ENCODE peak calls at places on chromosomes 4 and X, in nine cellular contexts. One of them, this sample, is unnamed.

GRCh38 chrX:101171883-101172400 is 47.6 kb upstream of the DRP2 start:
- DNase-seq in glutamatergic neuron: no peak
- DNase-seq in activated CD4-positive, alpha-beta T cell treated with anti-CD3 and anti-CD28 coated beads, Interleukin-2, amount 50 U/mL, for 24 hours: no peak
- DNase-seq in AG08395: no peak
- DNase-seq in activated T-helper 1 cell treated with anti-CD3 and anti-CD28 coated beads, Interleukin-2, amount 50 U/mL, for 16 hours: no peak
- DNase-seq in ascending aorta: no peak
- DNase-seq in iris pigment epithelial cell: no peak
- DNase-seq in NCI-H187: no peak
- DNase-seq in colonic mucosa: no peak
- DNase-seq in this sample: peak

GRCh38 chrX:11430266-11430665 is 137.1 kb downstream of the AMELX start:
- DNase-seq in colonic mucosa: no peak
- DNase-seq in iris pigment epithelial cell: peak
- DNase-seq in activated T-helper 1 cell treated with anti-CD3 and anti-CD28 coated beads, Interleukin-2, amount 50 U/mL, for 16 hours: no peak
- DNase-seq in AG08395: no peak
- DNase-seq in activated CD4-positive, alpha-beta T cell treated with anti-CD3 and anti-CD28 coated beads, Interleukin-2, amount 50 U/mL, for 24 hours: no peak
- DNase-seq in glutamatergic neuron: no peak
- DNase-seq in ascending aorta: no peak
- DNase-seq in NCI-H187: no peak
- DNase-seq in this sample: no peak

GRCh38 chr4:30721353-30722091 is 1.4 kb downstream of the PCDH7 start:
- DNase-seq in ascending aorta: no peak
- DNase-seq in glutamatergic neuron: peak
- DNase-seq in AG08395: no peak
- DNase-seq in colonic mucosa: peak
- DNase-seq in activated CD4-positive, alpha-beta T cell treated with anti-CD3 and anti-CD28 coated beads, Interleukin-2, amount 50 U/mL, for 24 hours: no peak
- DNase-seq in iris pigment epithelial cell: peak
- DNase-seq in NCI-H187: no peak
- DNase-seq in activated T-helper 1 cell treated with anti-CD3 and anti-CD28 coated beads, Interleukin-2, amount 50 U/mL, for 16 hours: no peak
- DNase-seq in this sample: peak

GRCh38 chr4:185004562-185005208 is 13.6 kb upstream of the HELT start:
- DNase-seq in activated T-helper 1 cell treated with anti-CD3 and anti-CD28 coated beads, Interleukin-2, amount 50 U/mL, for 16 hours: no peak
- DNase-seq in ascending aorta: no peak
- DNase-seq in NCI-H187: peak
- DNase-seq in colonic mucosa: peak
- DNase-seq in glutamatergic neuron: peak
- DNase-seq in iris pigment epithelial cell: no peak
- DNase-seq in activated CD4-positive, alpha-beta T cell treated with anti-CD3 and anti-CD28 coated beads, Interleukin-2, amount 50 U/mL, for 24 hours: no peak
- DNase-seq in AG08395: no peak
- DNase-seq in this sample: peak

GRCh38 chr4:183906736-183907651 is 1.9 kb downstream of the STOX2 start:
- DNase-seq in activated T-helper 1 cell treated with anti-CD3 and anti-CD28 coated beads, Interleukin-2, amount 50 U/mL, for 16 hours: no peak
- DNase-seq in ascending aorta: no peak
- DNase-seq in AG08395: no peak
- DNase-seq in iris pigment epithelial cell: no peak
- DNase-seq in glutamatergic neuron: peak
- DNase-seq in colonic mucosa: no peak
- DNase-seq in activated CD4-positive, alpha-beta T cell treated with anti-CD3 and anti-CD28 coated beads, Interleukin-2, amount 50 U/mL, for 24 hours: no peak
- DNase-seq in NCI-H187: no peak
- DNase-seq in this sample: peak

GRCh38 chr4:179626687-179627086 is 2184.4 kb upstream of the AGA start:
- DNase-seq in ascending aorta: no peak
- DNase-seq in activated T-helper 1 cell treated with anti-CD3 and anti-CD28 coated beads, Interleukin-2, amount 50 U/mL, for 16 hours: no peak
- DNase-seq in glutamatergic neuron: peak
- DNase-seq in AG08395: no peak
- DNase-seq in iris pigment epithelial cell: no peak
- DNase-seq in activated CD4-positive, alpha-beta T cell treated with anti-CD3 and anti-CD28 coated beads, Interleukin-2, amount 50 U/mL, for 24 hours: no peak
- DNase-seq in NCI-H187: no peak
- DNase-seq in colonic mucosa: no peak
- DNase-seq in this sample: no peak

GRCh38 chr4:39169426-39169825 is 12.9 kb upstream of the WDR19 start:
- DNase-seq in colonic mucosa: no peak
- DNase-seq in ascending aorta: no peak
- DNase-seq in iris pigment epithelial cell: peak
- DNase-seq in activated CD4-positive, alpha-beta T cell treated with anti-CD3 and anti-CD28 coated beads, Interleukin-2, amount 50 U/mL, for 24 hours: no peak
- DNase-seq in AG08395: no peak
- DNase-seq in glutamatergic neuron: no peak
- DNase-seq in NCI-H187: no peak
- DNase-seq in activated T-helper 1 cell treated with anti-CD3 and anti-CD28 coated beads, Interleukin-2, amount 50 U/mL, for 16 hours: no peak
- DNase-seq in this sample: peak

GRCh38 chrX:71492086-71493065 is 40.5 kb upstream of the OGT start:
- DNase-seq in glutamatergic neuron: peak
- DNase-seq in iris pigment epithelial cell: peak
- DNase-seq in colonic mucosa: peak
- DNase-seq in AG08395: peak
- DNase-seq in activated CD4-positive, alpha-beta T cell treated with anti-CD3 and anti-CD28 coated beads, Interleukin-2, amount 50 U/mL, for 24 hours: no peak
- DNase-seq in activated T-helper 1 cell treated with anti-CD3 and anti-CD28 coated beads, Interleukin-2, amount 50 U/mL, for 16 hours: peak
- DNase-seq in NCI-H187: no peak
- DNase-seq in ascending aorta: no peak
- DNase-seq in this sample: peak

GRCh38 chr4:1396806-1397455 is 9.3 kb downstream of the NKX1-1 start:
- DNase-seq in glutamatergic neuron: no peak
- DNase-seq in iris pigment epithelial cell: no peak
- DNase-seq in colonic mucosa: no peak
- DNase-seq in activated CD4-positive, alpha-beta T cell treated with anti-CD3 and anti-CD28 coated beads, Interleukin-2, amount 50 U/mL, for 24 hours: no peak
- DNase-seq in ascending aorta: no peak
- DNase-seq in activated T-helper 1 cell treated with anti-CD3 and anti-CD28 coated beads, Interleukin-2, amount 50 U/mL, for 16 hours: no peak
- DNase-seq in AG08395: no peak
- DNase-seq in NCI-H187: no peak
- DNase-seq in this sample: no peak

GRCh38 chrX:119407681-119408080 is 8.5 kb downstream of the SLC25A43 start:
- DNase-seq in NCI-H187: no peak
- DNase-seq in AG08395: no peak
- DNase-seq in glutamatergic neuron: no peak
- DNase-seq in activated T-helper 1 cell treated with anti-CD3 and anti-CD28 coated beads, Interleukin-2, amount 50 U/mL, for 16 hours: no peak
- DNase-seq in ascending aorta: no peak
- DNase-seq in colonic mucosa: no peak
- DNase-seq in activated CD4-positive, alpha-beta T cell treated with anti-CD3 and anti-CD28 coated beads, Interleukin-2, amount 50 U/mL, for 24 hours: no peak
- DNase-seq in iris pigment epithelial cell: peak
- DNase-seq in this sample: no peak

GRCh38 chr4:80097395-80098177 is 24.6 kb upstream of the ANTXR2 start:
- DNase-seq in ascending aorta: no peak
- DNase-seq in activated T-helper 1 cell treated with anti-CD3 and anti-CD28 coated beads, Interleukin-2, amount 50 U/mL, for 16 hours: no peak
- DNase-seq in iris pigment epithelial cell: peak
- DNase-seq in NCI-H187: no peak
- DNase-seq in colonic mucosa: peak
- DNase-seq in AG08395: peak
- DNase-seq in activated CD4-positive, alpha-beta T cell treated with anti-CD3 and anti-CD28 coated beads, Interleukin-2, amount 50 U/mL, for 24 hours: no peak
- DNase-seq in glutamatergic neuron: no peak
- DNase-seq in this sample: peak

GRCh38 chr4:157217708-157218107 is 2.8 kb upstream of the GRIA2 start:
- DNase-seq in activated CD4-positive, alpha-beta T cell treated with anti-CD3 and anti-CD28 coated beads, Interleukin-2, amount 50 U/mL, for 24 hours: no peak
- DNase-seq in NCI-H187: no peak
- DNase-seq in ascending aorta: no peak
- DNase-seq in iris pigment epithelial cell: peak
- DNase-seq in colonic mucosa: no peak
- DNase-seq in glutamatergic neuron: no peak
- DNase-seq in AG08395: no peak
- DNase-seq in activated T-helper 1 cell treated with anti-CD3 and anti-CD28 coated beads, Interleukin-2, amount 50 U/mL, for 16 hours: no peak
- DNase-seq in this sample: peak

GRCh38 chr4:182808673-182809416 is 108.3 kb downstream of the DCTD start:
- DNase-seq in iris pigment epithelial cell: peak
- DNase-seq in glutamatergic neuron: no peak
- DNase-seq in activated T-helper 1 cell treated with anti-CD3 and anti-CD28 coated beads, Interleukin-2, amount 50 U/mL, for 16 hours: peak
- DNase-seq in ascending aorta: no peak
- DNase-seq in AG08395: no peak
- DNase-seq in activated CD4-positive, alpha-beta T cell treated with anti-CD3 and anti-CD28 coated beads, Interleukin-2, amount 50 U/mL, for 24 hours: peak
- DNase-seq in NCI-H187: no peak
- DNase-seq in colonic mucosa: no peak
- DNase-seq in this sample: no peak

GRCh38 chr4:92488496-92488895 is 184.7 kb downstream of the GRID2 start:
- DNase-seq in glutamatergic neuron: no peak
- DNase-seq in activated T-helper 1 cell treated with anti-CD3 and anti-CD28 coated beads, Interleukin-2, amount 50 U/mL, for 16 hours: no peak
- DNase-seq in ascending aorta: no peak
- DNase-seq in colonic mucosa: no peak
- DNase-seq in activated CD4-positive, alpha-beta T cell treated with anti-CD3 and anti-CD28 coated beads, Interleukin-2, amount 50 U/mL, for 24 hours: no peak
- DNase-seq in iris pigment epithelial cell: no peak
- DNase-seq in AG08395: no peak
- DNase-seq in NCI-H187: no peak
- DNase-seq in this sample: no peak

GRCh38 chrX:107700317-107700774 is 72.0 kb downstream of the PRPS1 start:
- DNase-seq in iris pigment epithelial cell: peak
- DNase-seq in activated CD4-positive, alpha-beta T cell treated with anti-CD3 and anti-CD28 coated beads, Interleukin-2, amount 50 U/mL, for 24 hours: no peak
- DNase-seq in colonic mucosa: no peak
- DNase-seq in ascending aorta: no peak
- DNase-seq in glutamatergic neuron: no peak
- DNase-seq in NCI-H187: no peak
- DNase-seq in activated T-helper 1 cell treated with anti-CD3 and anti-CD28 coated beads, Interleukin-2, amount 50 U/mL, for 16 hours: no peak
- DNase-seq in AG08395: peak
- DNase-seq in this sample: peak

GRCh38 chr4:54548831-54549460 is 108.8 kb upstream of the KIT start:
- DNase-seq in iris pigment epithelial cell: no peak
- DNase-seq in AG08395: no peak
- DNase-seq in NCI-H187: no peak
- DNase-seq in activated CD4-positive, alpha-beta T cell treated with anti-CD3 and anti-CD28 coated beads, Interleukin-2, amount 50 U/mL, for 24 hours: no peak
- DNase-seq in glutamatergic neuron: no peak
- DNase-seq in colonic mucosa: no peak
- DNase-seq in ascending aorta: no peak
- DNase-seq in activated T-helper 1 cell treated with anti-CD3 and anti-CD28 coated beads, Interleukin-2, amount 50 U/mL, for 16 hours: no peak
- DNase-seq in this sample: no peak

GRCh38 chrX:85992811-85993229 is 54.5 kb downstream of the CHM start:
- DNase-seq in glutamatergic neuron: no peak
- DNase-seq in iris pigment epithelial cell: peak
- DNase-seq in colonic mucosa: no peak
- DNase-seq in activated CD4-positive, alpha-beta T cell treated with anti-CD3 and anti-CD28 coated beads, Interleukin-2, amount 50 U/mL, for 24 hours: no peak
- DNase-seq in ascending aorta: no peak
- DNase-seq in NCI-H187: no peak
- DNase-seq in AG08395: peak
- DNase-seq in activated T-helper 1 cell treated with anti-CD3 and anti-CD28 coated beads, Interleukin-2, amount 50 U/mL, for 16 hours: no peak
- DNase-seq in this sample: peak

GRCh38 chr4:114384629-114385028 is 214.0 kb upstream of the UGT8 start:
- DNase-seq in NCI-H187: no peak
- DNase-seq in activated CD4-positive, alpha-beta T cell treated with anti-CD3 and anti-CD28 coated beads, Interleukin-2, amount 50 U/mL, for 24 hours: no peak
- DNase-seq in iris pigment epithelial cell: peak
- DNase-seq in glutamatergic neuron: no peak
- DNase-seq in colonic mucosa: no peak
- DNase-seq in AG08395: peak
- DNase-seq in ascending aorta: no peak
- DNase-seq in activated T-helper 1 cell treated with anti-CD3 and anti-CD28 coated beads, Interleukin-2, amount 50 U/mL, for 16 hours: no peak
- DNase-seq in this sample: peak

GRCh38 chrX:118904664-118905063 is 69.8 kb upstream of the LONRF3 start:
- DNase-seq in iris pigment epithelial cell: no peak
- DNase-seq in glutamatergic neuron: no peak
- DNase-seq in activated T-helper 1 cell treated with anti-CD3 and anti-CD28 coated beads, Interleukin-2, amount 50 U/mL, for 16 hours: no peak
- DNase-seq in colonic mucosa: no peak
- DNase-seq in activated CD4-positive, alpha-beta T cell treated with anti-CD3 and anti-CD28 coated beads, Interleukin-2, amount 50 U/mL, for 24 hours: no peak
- DNase-seq in AG08395: no peak
- DNase-seq in NCI-H187: no peak
- DNase-seq in ascending aorta: no peak
- DNase-seq in this sample: no peak

GRCh38 chr4:5206391-5206790 is 155.1 kb downstream of the STK32B start:
- DNase-seq in ascending aorta: no peak
- DNase-seq in NCI-H187: no peak
- DNase-seq in activated CD4-positive, alpha-beta T cell treated with anti-CD3 and anti-CD28 coated beads, Interleukin-2, amount 50 U/mL, for 24 hours: no peak
- DNase-seq in colonic mucosa: peak
- DNase-seq in AG08395: peak
- DNase-seq in iris pigment epithelial cell: peak
- DNase-seq in glutamatergic neuron: peak
- DNase-seq in activated T-helper 1 cell treated with anti-CD3 and anti-CD28 coated beads, Interleukin-2, amount 50 U/mL, for 16 hours: no peak
- DNase-seq in this sample: peak

GRCh38 chr4:133402616-133403015 is 253.5 kb downstream of the PCDH10 start:
- DNase-seq in NCI-H187: no peak
- DNase-seq in iris pigment epithelial cell: peak
- DNase-seq in glutamatergic neuron: no peak
- DNase-seq in ascending aorta: no peak
- DNase-seq in activated CD4-positive, alpha-beta T cell treated with anti-CD3 and anti-CD28 coated beads, Interleukin-2, amount 50 U/mL, for 24 hours: no peak
- DNase-seq in activated T-helper 1 cell treated with anti-CD3 and anti-CD28 coated beads, Interleukin-2, amount 50 U/mL, for 16 hours: no peak
- DNase-seq in AG08395: no peak
- DNase-seq in colonic mucosa: no peak
- DNase-seq in this sample: peak

GRCh38 chr4:138639018-138639876 is 376.3 kb upstream of the NOCT start:
- DNase-seq in iris pigment epithelial cell: peak
- DNase-seq in AG08395: no peak
- DNase-seq in glutamatergic neuron: no peak
- DNase-seq in activated T-helper 1 cell treated with anti-CD3 and anti-CD28 coated beads, Interleukin-2, amount 50 U/mL, for 16 hours: no peak
- DNase-seq in ascending aorta: no peak
- DNase-seq in activated CD4-positive, alpha-beta T cell treated with anti-CD3 and anti-CD28 coated beads, Interleukin-2, amount 50 U/mL, for 24 hours: no peak
- DNase-seq in colonic mucosa: no peak
- DNase-seq in NCI-H187: no peak
- DNase-seq in this sample: peak

GRCh38 chr4:7041851-7042696 is 1.1 kb upstream of the TADA2B start:
- DNase-seq in ascending aorta: no peak
- DNase-seq in AG08395: peak
- DNase-seq in activated T-helper 1 cell treated with anti-CD3 and anti-CD28 coated beads, Interleukin-2, amount 50 U/mL, for 16 hours: peak
- DNase-seq in NCI-H187: peak
- DNase-seq in activated CD4-positive, alpha-beta T cell treated with anti-CD3 and anti-CD28 coated beads, Interleukin-2, amount 50 U/mL, for 24 hours: no peak
- DNase-seq in glutamatergic neuron: peak
- DNase-seq in colonic mucosa: peak
- DNase-seq in iris pigment epithelial cell: peak
- DNase-seq in this sample: no peak

GRCh38 chrX:39162322-39162721 is 361.1 kb downstream of the MID1IP1 start:
- DNase-seq in iris pigment epithelial cell: no peak
- DNase-seq in NCI-H187: no peak
- DNase-seq in colonic mucosa: peak
- DNase-seq in activated T-helper 1 cell treated with anti-CD3 and anti-CD28 coated beads, Interleukin-2, amount 50 U/mL, for 16 hours: peak
- DNase-seq in activated CD4-positive, alpha-beta T cell treated with anti-CD3 and anti-CD28 coated beads, Interleukin-2, amount 50 U/mL, for 24 hours: peak
- DNase-seq in AG08395: no peak
- DNase-seq in glutamatergic neuron: peak
- DNase-seq in ascending aorta: no peak
- DNase-seq in this sample: no peak

GRCh38 chr4:76723916-76724315 is 174.0 kb downstream of the SOWAHB start:
- DNase-seq in activated CD4-positive, alpha-beta T cell treated with anti-CD3 and anti-CD28 coated beads, Interleukin-2, amount 50 U/mL, for 24 hours: no peak
- DNase-seq in NCI-H187: no peak
- DNase-seq in ascending aorta: no peak
- DNase-seq in colonic mucosa: no peak
- DNase-seq in activated T-helper 1 cell treated with anti-CD3 and anti-CD28 coated beads, Interleukin-2, amount 50 U/mL, for 16 hours: no peak
- DNase-seq in AG08395: peak
- DNase-seq in glutamatergic neuron: no peak
- DNase-seq in iris pigment epithelial cell: peak
- DNase-seq in this sample: peak

GRCh38 chr4:140995058-140995457 is 138.2 kb downstream of the RNF150 start:
- DNase-seq in AG08395: no peak
- DNase-seq in activated T-helper 1 cell treated with anti-CD3 and anti-CD28 coated beads, Interleukin-2, amount 50 U/mL, for 16 hours: no peak
- DNase-seq in activated CD4-positive, alpha-beta T cell treated with anti-CD3 and anti-CD28 coated beads, Interleukin-2, amount 50 U/mL, for 24 hours: no peak
- DNase-seq in colonic mucosa: no peak
- DNase-seq in iris pigment epithelial cell: peak
- DNase-seq in ascending aorta: no peak
- DNase-seq in glutamatergic neuron: no peak
- DNase-seq in NCI-H187: no peak
- DNase-seq in this sample: peak

GRCh38 chr4:114267976-114268375 is 288.5 kb upstream of the ARSJ start:
- DNase-seq in glutamatergic neuron: no peak
- DNase-seq in ascending aorta: no peak
- DNase-seq in activated CD4-positive, alpha-beta T cell treated with anti-CD3 and anti-CD28 coated beads, Interleukin-2, amount 50 U/mL, for 24 hours: no peak
- DNase-seq in iris pigment epithelial cell: no peak
- DNase-seq in NCI-H187: no peak
- DNase-seq in AG08395: no peak
- DNase-seq in activated T-helper 1 cell treated with anti-CD3 and anti-CD28 coated beads, Interleukin-2, amount 50 U/mL, for 16 hours: no peak
- DNase-seq in colonic mucosa: no peak
- DNase-seq in this sample: no peak

GRCh38 chrX:123159403-123159802 is 24.7 kb upstream of the GRIA3 start:
- DNase-seq in colonic mucosa: no peak
- DNase-seq in AG08395: no peak
- DNase-seq in iris pigment epithelial cell: no peak
- DNase-seq in activated T-helper 1 cell treated with anti-CD3 and anti-CD28 coated beads, Interleukin-2, amount 50 U/mL, for 16 hours: no peak
- DNase-seq in activated CD4-positive, alpha-beta T cell treated with anti-CD3 and anti-CD28 coated beads, Interleukin-2, amount 50 U/mL, for 24 hours: no peak
- DNase-seq in ascending aorta: no peak
- DNase-seq in glutamatergic neuron: no peak
- DNase-seq in NCI-H187: no peak
- DNase-seq in this sample: no peak

GRCh38 chr4:163866728-163867313 is 372.3 kb downstream of the TMA16 start:
- DNase-seq in activated CD4-positive, alpha-beta T cell treated with anti-CD3 and anti-CD28 coated beads, Interleukin-2, amount 50 U/mL, for 24 hours: no peak
- DNase-seq in iris pigment epithelial cell: peak
- DNase-seq in colonic mucosa: no peak
- DNase-seq in NCI-H187: no peak
- DNase-seq in glutamatergic neuron: no peak
- DNase-seq in activated T-helper 1 cell treated with anti-CD3 and anti-CD28 coated beads, Interleukin-2, amount 50 U/mL, for 16 hours: no peak
- DNase-seq in AG08395: no peak
- DNase-seq in ascending aorta: no peak
- DNase-seq in this sample: peak

GRCh38 chrX:40581333-40581910 is 652 bp downstream of the ATP6AP2 start:
- DNase-seq in colonic mucosa: no peak
- DNase-seq in ascending aorta: no peak
- DNase-seq in activated T-helper 1 cell treated with anti-CD3 and anti-CD28 coated beads, Interleukin-2, amount 50 U/mL, for 16 hours: no peak
- DNase-seq in activated CD4-positive, alpha-beta T cell treated with anti-CD3 and anti-CD28 coated beads, Interleukin-2, amount 50 U/mL, for 24 hours: no peak
- DNase-seq in NCI-H187: no peak
- DNase-seq in glutamatergic neuron: no peak
- DNase-seq in iris pigment epithelial cell: peak
- DNase-seq in AG08395: no peak
- DNase-seq in this sample: peak

GRCh38 chr4:115433501-115433900 is 320.1 kb upstream of the NDST4 start:
- DNase-seq in colonic mucosa: no peak
- DNase-seq in glutamatergic neuron: no peak
- DNase-seq in iris pigment epithelial cell: no peak
- DNase-seq in AG08395: no peak
- DNase-seq in ascending aorta: no peak
- DNase-seq in NCI-H187: no peak
- DNase-seq in activated CD4-positive, alpha-beta T cell treated with anti-CD3 and anti-CD28 coated beads, Interleukin-2, amount 50 U/mL, for 24 hours: no peak
- DNase-seq in activated T-helper 1 cell treated with anti-CD3 and anti-CD28 coated beads, Interleukin-2, amount 50 U/mL, for 16 hours: no peak
- DNase-seq in this sample: no peak

This sample was measured in astrocyte of the spinal cord.